ENCODE peak calls at places on chromosome 18, in five cellular contexts. One of them, this sample, is unnamed.

GRCh38 chr18:69784840-69785239 is 162.8 kb downstream of the CD226 start:
- DNase-seq in transverse colon: no peak
- DNase-seq in prostate gland: no peak
- DNase-seq in gastrocnemius medialis: no peak
- DNase-seq in esophagus squamous epithelium: no peak
- DNase-seq in this sample: no peak

GRCh38 chr18:62672600-62672999 is 42.7 kb upstream of the PHLPP1 start:
- DNase-seq in transverse colon: no peak
- DNase-seq in prostate gland: no peak
- DNase-seq in gastrocnemius medialis: no peak
- DNase-seq in esophagus squamous epithelium: no peak
- DNase-seq in this sample: no peak

GRCh38 chr18:54192415-54192814 is 32.1 kb downstream of the MBD2 start:
- DNase-seq in transverse colon: no peak
- DNase-seq in prostate gland: no peak
- DNase-seq in gastrocnemius medialis: no peak
- DNase-seq in esophagus squamous epithelium: no peak
- DNase-seq in this sample: no peak

GRCh38 chr18:41357708-41358107 is 597.3 kb upstream of the PIK3C3 start:
- DNase-seq in transverse colon: no peak
- DNase-seq in prostate gland: no peak
- DNase-seq in gastrocnemius medialis: no peak
- DNase-seq in esophagus squamous epithelium: no peak
- DNase-seq in this sample: no peak

GRCh38 chr18:27109403-27109802 is 75.7 kb downstream of the CHST9 start:
- DNase-seq in transverse colon: no peak
- DNase-seq in prostate gland: no peak
- DNase-seq in gastrocnemius medialis: no peak
- DNase-seq in esophagus squamous epithelium: no peak
- DNase-seq in this sample: no peak

GRCh38 chr18:59878644-59879043 is 21.2 kb upstream of the PMAIP1 start:
- DNase-seq in transverse colon: no peak
- DNase-seq in prostate gland: no peak
- DNase-seq in gastrocnemius medialis: no peak
- DNase-seq in esophagus squamous epithelium: no peak
- DNase-seq in this sample: no peak

GRCh38 chr18:58201728-58202405 is 157.8 kb downstream of the NEDD4L start:
- DNase-seq in transverse colon: no peak
- DNase-seq in prostate gland: no peak
- DNase-seq in gastrocnemius medialis: no peak
- DNase-seq in esophagus squamous epithelium: no peak
- DNase-seq in this sample: no peak

GRCh38 chr18:79609021-79609461 is 70.6 kb upstream of the CTDP1 start:
- DNase-seq in transverse colon: no peak
- DNase-seq in prostate gland: no peak
- DNase-seq in gastrocnemius medialis: no peak
- DNase-seq in esophagus squamous epithelium: no peak
- DNase-seq in this sample: peak; percentile 5

GRCh38 chr18:39701071-39701783 is 2135.6 kb upstream of the CELF4 start:
- DNase-seq in transverse colon: no peak
- DNase-seq in prostate gland: no peak
- DNase-seq in gastrocnemius medialis: no peak
- DNase-seq in esophagus squamous epithelium: no peak
- DNase-seq in this sample: no peak

GRCh38 chr18:22563098-22563707 is 145.5 kb upstream of the CTAGE1 start:
- DNase-seq in transverse colon: peak; percentile 35
- DNase-seq in prostate gland: peak; percentile 59
- DNase-seq in gastrocnemius medialis: no peak
- DNase-seq in esophagus squamous epithelium: no peak
- DNase-seq in this sample: no peak

GRCh38 chr18:79916546-79917350 is 34.7 kb downstream of the SLC66A2 start:
- DNase-seq in transverse colon: peak; percentile 3
- DNase-seq in prostate gland: peak; percentile 3
- DNase-seq in gastrocnemius medialis: no peak
- DNase-seq in esophagus squamous epithelium: no peak
- DNase-seq in this sample: no peak

GRCh38 chr18:6488956-6489355 is 74.2 kb upstream of the L3MBTL4 start:
- DNase-seq in transverse colon: no peak
- DNase-seq in prostate gland: no peak
- DNase-seq in gastrocnemius medialis: no peak
- DNase-seq in esophagus squamous epithelium: no peak
- DNase-seq in this sample: no peak

GRCh38 chr18:75167759-75168211 is 41.2 kb downstream of the PTGR3 start:
- DNase-seq in transverse colon: peak; percentile 31
- DNase-seq in prostate gland: peak; percentile 17
- DNase-seq in gastrocnemius medialis: no peak
- DNase-seq in esophagus squamous epithelium: no peak
- DNase-seq in this sample: no peak

GRCh38 chr18:38025433-38026038 is 459.9 kb upstream of the CELF4 start:
- DNase-seq in transverse colon: no peak
- DNase-seq in prostate gland: no peak
- DNase-seq in gastrocnemius medialis: no peak
- DNase-seq in esophagus squamous epithelium: no peak
- DNase-seq in this sample: no peak

GRCh38 chr18:9405977-9406376 is 69.3 kb upstream of the RALBP1 start:
- DNase-seq in transverse colon: no peak
- DNase-seq in prostate gland: no peak
- DNase-seq in gastrocnemius medialis: no peak
- DNase-seq in esophagus squamous epithelium: no peak
- DNase-seq in this sample: no peak

GRCh38 chr18:40485318-40485717 is 1469.7 kb upstream of the PIK3C3 start:
- DNase-seq in transverse colon: no peak
- DNase-seq in prostate gland: no peak
- DNase-seq in gastrocnemius medialis: no peak
- DNase-seq in esophagus squamous epithelium: no peak
- DNase-seq in this sample: no peak

GRCh38 chr18:61727241-61727640 is 165.6 kb downstream of the RNF152 start:
- DNase-seq in transverse colon: no peak
- DNase-seq in prostate gland: no peak
- DNase-seq in gastrocnemius medialis: no peak
- DNase-seq in esophagus squamous epithelium: no peak
- DNase-seq in this sample: no peak

GRCh38 chr18:35084494-35085449 is 43.6 kb downstream of the MAPRE2 start:
- DNase-seq in transverse colon: no peak
- DNase-seq in prostate gland: no peak
- DNase-seq in gastrocnemius medialis: no peak
- DNase-seq in esophagus squamous epithelium: no peak
- DNase-seq in this sample: no peak

GRCh38 chr18:1917141-1917540 is 654.2 kb downstream of the METTL4 start:
- DNase-seq in transverse colon: no peak
- DNase-seq in prostate gland: no peak
- DNase-seq in gastrocnemius medialis: no peak
- DNase-seq in esophagus squamous epithelium: no peak
- DNase-seq in this sample: no peak

GRCh38 chr18:79884963-79885728 is 66.3 kb downstream of the SLC66A2 start:
- DNase-seq in transverse colon: no peak
- DNase-seq in prostate gland: no peak
- DNase-seq in gastrocnemius medialis: no peak
- DNase-seq in esophagus squamous epithelium: no peak
- DNase-seq in this sample: no peak

GRCh38 chr18:3652380-3653262 is 202.6 kb downstream of the TGIF1 start:
- DNase-seq in transverse colon: peak; percentile 70
- DNase-seq in prostate gland: peak; percentile 55
- DNase-seq in gastrocnemius medialis: no peak
- DNase-seq in esophagus squamous epithelium: no peak
- DNase-seq in this sample: no peak

GRCh38 chr18:8771930-8772329 is 66.6 kb downstream of the MTCL1 start:
- DNase-seq in transverse colon: peak; percentile 36
- DNase-seq in prostate gland: no peak
- DNase-seq in gastrocnemius medialis: no peak
- DNase-seq in esophagus squamous epithelium: no peak
- DNase-seq in this sample: no peak

GRCh38 chr18:54269924-54270844 is 867 bp downstream of the POLI start:
- DNase-seq in transverse colon: peak; percentile 66
- DNase-seq in prostate gland: peak; percentile 39
- DNase-seq in gastrocnemius medialis: peak; percentile 13
- DNase-seq in esophagus squamous epithelium: no peak
- DNase-seq in this sample: peak; percentile 38

GRCh38 chr18:27413495-27414401 is 228.6 kb upstream of the CHST9 start:
- DNase-seq in transverse colon: no peak
- DNase-seq in prostate gland: no peak
- DNase-seq in gastrocnemius medialis: peak; percentile 25
- DNase-seq in esophagus squamous epithelium: no peak
- DNase-seq in this sample: no peak

GRCh38 chr18:58977223-58977622 is 112.5 kb downstream of the ZNF532 start:
- DNase-seq in transverse colon: no peak
- DNase-seq in prostate gland: no peak
- DNase-seq in gastrocnemius medialis: no peak
- DNase-seq in esophagus squamous epithelium: no peak
- DNase-seq in this sample: no peak

GRCh38 chr18:58819051-58819450 is 45.6 kb upstream of the ZNF532 start:
- DNase-seq in transverse colon: no peak
- DNase-seq in prostate gland: no peak
- DNase-seq in gastrocnemius medialis: no peak
- DNase-seq in esophagus squamous epithelium: no peak
- DNase-seq in this sample: no peak

GRCh38 chr18:49127606-49128190 is 176.9 kb upstream of the SMAD7 start:
- DNase-seq in transverse colon: no peak
- DNase-seq in prostate gland: no peak
- DNase-seq in gastrocnemius medialis: no peak
- DNase-seq in esophagus squamous epithelium: no peak
- DNase-seq in this sample: no peak

GRCh38 chr18:41594582-41594981 is 360.5 kb upstream of the PIK3C3 start:
- DNase-seq in transverse colon: no peak
- DNase-seq in prostate gland: no peak
- DNase-seq in gastrocnemius medialis: no peak
- DNase-seq in esophagus squamous epithelium: no peak
- DNase-seq in this sample: no peak

GRCh38 chr18:43181711-43182110 is 66.2 kb upstream of the RIT2 start:
- DNase-seq in transverse colon: no peak
- DNase-seq in prostate gland: no peak
- DNase-seq in gastrocnemius medialis: no peak
- DNase-seq in esophagus squamous epithelium: no peak
- DNase-seq in this sample: no peak

GRCh38 chr18:8696749-8697211 is 8.6 kb upstream of the MTCL1 start:
- DNase-seq in transverse colon: peak; percentile 79
- DNase-seq in prostate gland: peak; percentile 60
- DNase-seq in gastrocnemius medialis: peak; percentile 43
- DNase-seq in esophagus squamous epithelium: peak; percentile 12
- DNase-seq in this sample: peak; percentile 76

GRCh38 chr18:8785261-8785660 is 79.9 kb downstream of the MTCL1 start:
- DNase-seq in transverse colon: no peak
- DNase-seq in prostate gland: no peak
- DNase-seq in gastrocnemius medialis: no peak
- DNase-seq in esophagus squamous epithelium: no peak
- DNase-seq in this sample: no peak

GRCh38 chr18:64053246-64053645 is 83.4 kb downstream of the SERPINB8 start:
- DNase-seq in transverse colon: no peak
- DNase-seq in prostate gland: no peak
- DNase-seq in gastrocnemius medialis: no peak
- DNase-seq in esophagus squamous epithelium: no peak
- DNase-seq in this sample: no peak

GRCh38 chr18:12858961-12859360 is 25.1 kb downstream of the PTPN2 start:
- DNase-seq in transverse colon: no peak
- DNase-seq in prostate gland: no peak
- DNase-seq in gastrocnemius medialis: no peak
- DNase-seq in esophagus squamous epithelium: no peak
- DNase-seq in this sample: no peak
- H3K4me1 ChIP-seq in transverse colon: peaks cover 12% of the 10 kb centered on the region
- H3K4me1 ChIP-seq in prostate gland: no peaks in the 10 kb centered on the region
- H3K4me1 ChIP-seq in gastrocnemius medialis: peaks cover 9% of the 10 kb centered on the region
- H3K4me1 ChIP-seq in esophagus squamous epithelium: peaks cover 6% of the 10 kb centered on the region
- H3K4me1 ChIP-seq in this sample: no peaks in the 10 kb centered on the region

GRCh38 chr18:77251730-77252050 is 2.0 kb downstream of the GALR1 start:
- DNase-seq in transverse colon: no peak
- DNase-seq in prostate gland: no peak
- DNase-seq in gastrocnemius medialis: no peak
- DNase-seq in esophagus squamous epithelium: no peak
- DNase-seq in this sample: no peak
- H3K27me3 ChIP-seq in transverse colon: peaks cover 57% of the 10 kb centered on the region
- H3K27me3 ChIP-seq in prostate gland: peaks cover 16% of the 10 kb centered on the region
- H3K27me3 ChIP-seq in gastrocnemius medialis: peaks cover 51% of the 10 kb centered on the region
- H3K27me3 ChIP-seq in esophagus squamous epithelium: peaks cover 26% of the 10 kb centered on the region
- H3K27me3 ChIP-seq in this sample: peaks cover 26% of the 10 kb centered on the region

GRCh38 chr18:46097853-46098615 is at the start of gene ATP5F1A:
- DNase-seq in transverse colon: peak; percentile 90
- DNase-seq in prostate gland: peak; percentile 89
- DNase-seq in gastrocnemius medialis: peak; percentile 86
- DNase-seq in esophagus squamous epithelium: peak; percentile 34
- DNase-seq in this sample: peak; percentile 84
- TF ChIP-seq POLR2A in transverse colon: peak; percentile 91
- TF ChIP-seq POLR2A in prostate gland: peak; percentile 72
- TF ChIP-seq POLR2A in gastrocnemius medialis: peak; percentile 93
- TF ChIP-seq POLR2A in esophagus squamous epithelium: peak; percentile 87
- TF ChIP-seq POLR2A in this sample: peak; percentile 74

DNA sequence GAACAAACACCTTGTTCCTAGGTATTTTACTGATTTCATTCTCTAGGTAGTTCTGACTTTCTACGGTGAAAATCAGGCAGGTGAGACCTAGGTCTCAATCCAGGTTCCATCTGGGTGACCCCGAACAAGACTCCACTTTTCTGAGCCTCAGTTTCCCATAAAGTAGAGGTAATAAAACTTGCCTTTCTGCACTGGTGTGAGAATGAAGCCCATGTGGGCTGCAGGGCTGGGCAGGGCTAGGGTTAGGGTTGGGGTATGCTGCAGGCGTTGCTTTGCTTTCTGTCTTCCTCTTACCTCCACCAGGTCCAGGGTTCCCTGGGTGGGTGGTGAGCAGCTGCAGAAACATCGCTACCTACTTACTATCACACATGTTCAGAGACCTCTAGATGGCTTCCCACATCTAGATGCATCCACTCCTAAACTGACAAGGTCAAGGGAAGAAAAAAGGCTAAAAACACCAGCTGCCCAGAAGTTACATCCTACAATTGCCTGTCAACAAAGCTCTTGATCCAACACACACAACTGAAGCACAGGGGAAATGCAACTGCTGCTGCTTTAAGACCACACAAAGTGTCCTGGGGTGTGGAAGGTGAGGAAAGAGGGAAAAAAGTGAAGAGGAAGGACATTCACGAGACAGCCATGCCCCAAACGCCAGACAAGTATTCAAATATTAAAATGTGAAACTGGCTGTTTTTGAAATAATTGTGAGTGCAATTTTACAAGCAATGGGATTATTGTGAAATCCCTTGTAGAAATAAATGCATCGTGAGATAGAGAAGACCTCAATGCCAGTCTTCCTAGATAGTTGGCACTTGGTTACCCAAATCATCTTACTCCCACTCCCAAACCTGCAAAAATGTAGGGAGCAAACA is 23.5 kb downstream of the MBP start:
- DNase-seq in transverse colon: no peak
- DNase-seq in prostate gland: no peak
- DNase-seq in gastrocnemius medialis: no peak
- DNase-seq in esophagus squamous epithelium: no peak
- DNase-seq in this sample: peak; percentile 14
- H3K4me1 ChIP-seq in transverse colon: peaks cover 10% of the 10 kb centered on the region
- H3K4me1 ChIP-seq in prostate gland: peaks cover under 1% of the 10 kb centered on the region
- H3K4me1 ChIP-seq in gastrocnemius medialis: peaks cover 56% of the 10 kb centered on the region
- H3K4me1 ChIP-seq in esophagus squamous epithelium: peaks cover 43% of the 10 kb centered on the region
- H3K4me1 ChIP-seq in this sample: peaks cover 5% of the 10 kb centered on the region

GRCh38 chr18:24127735-24128134 is 11.1 kb upstream of the CABYR start:
- DNase-seq in transverse colon: no peak
- DNase-seq in prostate gland: no peak
- DNase-seq in gastrocnemius medialis: no peak
- DNase-seq in esophagus squamous epithelium: no peak
- DNase-seq in this sample: no peak
- H3K27me3 ChIP-seq in transverse colon: no peaks in the 10 kb centered on the region
- H3K27me3 ChIP-seq in prostate gland: no peaks in the 10 kb centered on the region
- H3K27me3 ChIP-seq in gastrocnemius medialis: no peaks in the 10 kb centered on the region
- H3K27me3 ChIP-seq in esophagus squamous epithelium: no peaks in the 10 kb centered on the region
- H3K27me3 ChIP-seq in this sample: no peaks in the 10 kb centered on the region

GRCh38 chr18:74147779-74148542 is at the start of the genes FBXO15 and TIMM21:
- DNase-seq in transverse colon: peak; percentile 97
- DNase-seq in prostate gland: peak; percentile 91
- DNase-seq in gastrocnemius medialis: peak; percentile 94
- DNase-seq in esophagus squamous epithelium: peak; percentile 77
- DNase-seq in this sample: peak; percentile 96
- TF ChIP-seq POLR2A in transverse colon: peak; percentile 70
- TF ChIP-seq POLR2A in prostate gland: peak; percentile 33
- TF ChIP-seq POLR2A in gastrocnemius medialis: peak; percentile 85
- TF ChIP-seq POLR2A in esophagus squamous epithelium: peak; percentile 75
- TF ChIP-seq POLR2A in this sample: peak; percentile 35